ENCODE peak calls at places on chromosomes 11 and 22, in five cellular contexts. W, E, F, Q and U are unnamed samples.

GRCh38 chr11:36945384-36945783 is 347.3 kb upstream of the RAG2 start:
- DNase-seq in F (no peak), E (no peak), Q (no peak), W (no peak), U (no peak)

GRCh38 chr22:24330636-24331035 is 60.0 kb downstream of the SPECC1L start:
- DNase-seq in F (no peak), Q (no peak), W (no peak), E (no peak), U (no peak)

GRCh38 chr11:32082346-32082986 is 8.4 kb upstream of the RCN1 start:
- DNase-seq in W (no peak), E (no peak), F (no peak), Q (no peak), U (no peak)

GRCh38 chr11:121723261-121723741 is 270.5 kb upstream of the SORL1-AS1 start:
- DNase-seq in W (no peak), E (no peak), F (no peak), Q (no peak), U (no peak)

GRCh38 chr22:28799125-28799833 is 1.1 kb downstream of the XBP1 start:
- DNase-seq in W (no peak), E (no peak), Q (no peak), F (peak; percentile 35), U (peak; percentile 56)

GRCh38 chr11:134097146-134097545 is 28.3 kb downstream of the JAM3 start:
- DNase-seq in F (no peak), E (no peak), Q (no peak), W (no peak), U (no peak)

GRCh38 chr22:40289991-40290459 is 56.3 kb upstream of the ADSL start:
- DNase-seq in F (no peak), Q (no peak), W (peak; percentile 61), E (no peak), U (no peak)

GRCh38 chr11:12696911-12697581 is 22.8 kb downstream of the TEAD1 start:
- DNase-seq in F (peak; percentile 57), W (no peak), Q (no peak), E (no peak), U (no peak)

GRCh38 chr11:115942043-115942442 is 437.8 kb upstream of the CADM1 start:
- DNase-seq in E (no peak), F (no peak), W (no peak), Q (no peak), U (no peak)

GRCh38 chr22:29351042-29351441 is 35.5 kb upstream of the RASL10A start:
- DNase-seq in W (no peak), E (no peak), F (no peak), Q (no peak), U (no peak)

GRCh38 chr22:36816635-36817428 is at the start of gene PVALB:
- DNase-seq in W (no peak), Q (no peak), E (no peak), F (no peak), U (peak; percentile 32)

GRCh38 chr22:50189184-50189848 is 3.6 kb downstream of the TRABD start:
- DNase-seq in E (no peak), F (no peak), Q (peak; percentile 96), W (no peak), U (no peak)

GRCh38 chr22:49347376-49347775 is 480.3 kb downstream of the BRD1 start:
- DNase-seq in W (no peak), F (no peak), E (no peak), Q (no peak), U (no peak)

GRCh38 chr22:49863936-49864335 is 10.3 kb downstream of the ZBED4 start:
- DNase-seq in W (no peak), E (no peak), F (no peak), Q (no peak), U (no peak)

GRCh38 chr11:75351541-75352416 is at the start of gene ARRB1:
- DNase-seq in W (peak; percentile 60), E (peak; percentile 47), Q (peak; percentile 86), F (no peak), U (peak; percentile 71)

GRCh38 chr11:71221201-71221600 is 31.2 kb downstream of the SHANK2 start:
- DNase-seq in Q (peak; percentile 16), W (no peak), E (no peak), F (no peak), U (no peak)

GRCh38 chr11:117743121-117743815 is 53.7 kb downstream of the DSCAML1 start:
- DNase-seq in Q (no peak), E (no peak), W (no peak), F (no peak), U (peak; percentile 45)

GRCh38 chr11:59173080-59173963 is 1.4 kb downstream of the DTX4 start:
- DNase-seq in E (peak; percentile 40), Q (peak; percentile 78), F (no peak), W (no peak), U (peak; percentile 26)

GRCh38 chr11:38356255-38356654 is 1758.2 kb upstream of the RAG2 start:
- DNase-seq in W (no peak), Q (no peak), F (no peak), E (no peak), U (no peak)

GRCh38 chr11:76044750-76045320 is 161.5 kb downstream of the WNT11 start:
- DNase-seq in Q (no peak), W (no peak), E (no peak), F (no peak), U (no peak)

GRCh38 chr11:62792193-62792575 is 378 bp upstream of the TMEM223 start:
- DNase-seq in W (no peak), E (no peak), F (no peak), Q (no peak), U (no peak)

DNA sequence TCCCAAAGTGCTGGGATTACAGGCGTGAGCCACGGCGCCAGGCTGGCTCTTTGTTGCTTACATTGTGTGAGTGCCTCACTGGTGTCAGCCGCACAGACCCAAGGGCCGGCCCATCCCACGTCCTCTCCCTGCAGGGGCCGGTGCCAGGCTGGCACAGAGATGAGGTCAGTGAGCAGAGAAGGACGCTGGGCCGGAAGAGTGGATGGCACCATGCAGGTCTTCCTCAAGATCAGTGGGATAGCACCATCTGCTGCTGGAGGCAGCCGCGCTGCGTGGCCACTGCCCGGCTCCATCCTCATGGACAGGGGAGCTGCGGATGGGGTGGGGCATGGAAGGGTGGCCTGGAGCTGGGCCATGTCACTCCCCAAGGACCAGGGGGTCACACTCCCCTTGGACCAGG is 22.0 kb upstream of the FGF4 start:
- DNase-seq in Q (no peak), F (no peak), E (no peak), W (no peak), U (no peak)
- TF ChIP-seq CTCF in Q (no peak), F (no peak), E (no peak), W (no peak), U (no peak)

GRCh38 chr11:106480581-106481185 is 403.2 kb downstream of the AASDHPPT start:
- DNase-seq in E (no peak), W (no peak), F (no peak), Q (no peak), U (no peak)
- TF ChIP-seq CTCF in E (no peak), W (no peak), F (no peak), Q (no peak), U (no peak)

DNA sequence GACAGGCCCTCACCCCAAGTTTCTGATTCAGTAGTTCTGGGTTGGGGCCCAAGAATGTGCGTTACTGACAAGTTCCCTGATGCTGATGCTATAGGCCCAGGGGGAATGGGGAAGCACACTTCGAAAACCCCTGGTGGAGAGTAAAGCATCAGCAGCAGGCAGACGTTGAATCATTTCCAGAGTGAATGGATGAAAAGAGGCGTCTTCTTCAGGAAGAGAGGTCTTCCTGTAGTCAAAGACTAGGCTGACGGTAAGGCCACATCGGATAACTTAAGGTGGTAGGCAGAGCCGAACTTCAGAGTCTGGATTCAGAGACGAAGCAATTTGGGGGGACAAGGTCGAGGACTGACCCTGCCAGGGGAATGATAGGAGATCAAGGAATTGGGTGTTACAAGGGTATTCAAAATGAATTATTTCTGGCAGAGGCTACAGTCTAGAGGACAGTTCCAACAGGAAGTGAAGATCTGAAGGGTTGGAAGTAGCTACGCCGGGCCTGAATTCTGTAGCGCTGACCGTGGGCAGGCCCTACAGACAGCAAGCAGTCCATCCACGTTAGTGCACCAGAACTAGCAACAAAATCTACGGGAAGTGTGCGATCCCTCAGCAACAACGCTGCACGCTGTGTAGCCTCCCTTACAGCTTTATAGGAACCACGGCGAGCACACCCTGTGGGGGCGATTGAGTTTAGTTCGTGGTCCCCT is 862 bp upstream of the CENATAC start:
- DNase-seq in E (no peak), Q (no peak), F (no peak), W (peak; percentile 69), U (no peak)
- TF ChIP-seq CTCF in E (peak; percentile 19), Q (no peak), F (peak; percentile 49), W (no peak), U (no peak)

DNA sequence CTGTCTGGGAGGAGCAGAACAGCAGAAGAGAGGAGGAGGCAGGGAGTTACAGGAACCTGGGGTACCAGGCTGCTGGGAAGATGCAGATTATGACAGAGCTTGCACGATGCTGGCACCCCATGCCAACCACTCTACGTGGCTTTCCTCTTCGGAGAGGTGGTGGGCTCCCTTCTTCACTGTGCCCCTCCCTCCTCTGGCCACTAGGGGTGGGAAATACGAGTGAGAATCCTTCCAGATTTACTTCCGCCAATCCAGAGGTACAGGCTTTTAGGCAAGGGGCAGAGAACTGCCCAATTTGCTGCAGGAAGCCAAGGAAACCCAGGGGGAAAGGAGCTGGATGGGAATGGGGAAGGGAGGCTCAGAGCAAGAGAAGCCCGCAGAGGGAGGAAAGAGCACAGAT is 12.3 kb downstream of the HYOU1 start:
- DNase-seq in E (no peak), W (no peak), Q (no peak), F (no peak), U (no peak)
- TF ChIP-seq CTCF in E (peak; percentile 43), W (no peak), Q (no peak), F (peak; percentile 37), U (no peak)

GRCh38 chr11:77141475-77141874 is 13.4 kb downstream of the MYO7A start:
- DNase-seq in Q (no peak), W (no peak), E (no peak), F (no peak), U (no peak)

GRCh38 chr11:77144196-77144853 is 16.3 kb downstream of the MYO7A start:
- DNase-seq in E (no peak), W (no peak), F (no peak), Q (peak; percentile 29), U (no peak)

GRCh38 chr11:77144854-77145428 is 16.9 kb downstream of the MYO7A start:
- DNase-seq in W (no peak), Q (no peak), F (no peak), E (no peak), U (no peak)

GRCh38 chr11:77142091-77142975 is 14.3 kb downstream of the MYO7A start:
- DNase-seq in W (no peak), F (no peak), E (no peak), Q (no peak), U (no peak)

GRCh38 chr11:77143405-77144020 is 15.5 kb downstream of the MYO7A start:
- DNase-seq in F (no peak), Q (peak; percentile 34), E (no peak), W (no peak), U (no peak)
- TF ChIP-seq CTCF in F (no peak), Q (no peak), E (no peak), W (no peak), U (no peak)

GRCh38 chr11:120172054-120172881 is 34.4 kb upstream of the TRIM29 start:
- DNase-seq in W (peak; percentile 82), F (peak; percentile 36), E (peak; percentile 52), Q (peak; percentile 88), U (peak; percentile 64)
- TF ChIP-seq CTCF in W (peak; percentile 74), F (peak; percentile 76), E (peak; percentile 76), Q (peak; percentile 73), U (peak; percentile 49)

DNA sequence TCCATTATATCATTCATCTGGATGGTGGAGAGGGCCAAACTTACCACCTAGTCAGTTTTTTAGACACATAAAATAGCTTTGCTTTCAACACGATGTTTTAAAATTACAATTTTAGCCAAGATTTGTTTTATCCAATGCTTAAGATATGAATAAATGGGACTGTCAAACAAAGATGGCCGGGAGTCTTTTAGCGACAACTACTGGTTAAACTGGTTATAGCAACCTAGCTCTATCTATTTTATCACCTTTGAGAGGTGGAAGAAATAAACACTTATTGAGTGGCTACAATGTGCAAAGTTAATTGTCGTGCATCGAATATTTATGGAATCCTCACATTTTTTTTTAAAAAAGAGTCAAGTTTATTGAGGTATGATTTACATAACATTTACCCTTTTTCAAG is 279.8 kb downstream of the MIAT start:
- DNase-seq in Q (no peak), F (no peak), W (no peak), E (no peak), U (no peak)
- TF ChIP-seq CTCF in Q (no peak), F (peak; percentile 37), W (peak; percentile 1), E (no peak), U (no peak)